ENCODE peak calls at places on chromosomes 6 and 20, in five cellular contexts. S is endodermal cell, F is GM23248, K is non-pigmented ciliary epithelial cell, P is WTC11. H is an unnamed sample.

GRCh38 chr6:105926318-105926717 is 159.8 kb upstream of the PRDM1 start:
- DNase-seq in S (no peak), P (no peak), F (no peak), K (no peak), H (no peak)

GRCh38 chr6:31664790-31665500 is at the start of gene GPANK1:
- DNase-seq in P (peak; percentile 64), F (peak; percentile 95), K (peak; percentile 79), S (peak; percentile 89), H (peak; percentile 95)

GRCh38 chr6:14147891-14148290 is 30.3 kb downstream of the CD83 start:
- DNase-seq in P (no peak), S (no peak), K (no peak), F (no peak), H (no peak)

GRCh38 chr6:119347466-119348307 is 1.9 kb downstream of the MAN1A1 start:
- DNase-seq in S (no peak), K (no peak), F (peak; percentile 61), P (no peak), H (no peak)

GRCh38 chr6:18359237-18359885 is 27.8 kb upstream of the RNF144B start:
- DNase-seq in S (no peak), K (no peak), F (no peak), P (no peak), H (no peak)

GRCh38 chr6:116492331-116493067 is 18.9 kb upstream of the CALHM5 start:
- DNase-seq in P (no peak), F (no peak), S (no peak), K (no peak), H (no peak)

GRCh38 chr6:147095316-147095715 is 108.9 kb upstream of the STXBP5 start:
- DNase-seq in K (no peak), P (no peak), F (no peak), S (no peak), H (no peak)

GRCh38 chr20:2206957-2207769 is 88.6 kb upstream of the TGM3 start:
- DNase-seq in F (peak; percentile 88), K (no peak), P (peak; percentile 89), S (peak; percentile 93), H (peak; percentile 79)

GRCh38 chr6:15423286-15423957 is 177.6 kb downstream of the JARID2 start:
- DNase-seq in K (no peak), P (no peak), F (peak; percentile 32), S (peak; percentile 33), H (no peak)

GRCh38 chr6:148291876-148292275 is 50.8 kb upstream of the SASH1 start:
- DNase-seq in K (no peak), F (peak; percentile 34), S (no peak), P (no peak), H (no peak)

GRCh38 chr6:156840606-156841005 is 63.4 kb downstream of the ARID1B start:
- DNase-seq in F (peak; percentile 36), P (no peak), S (no peak), K (no peak), H (no peak)

GRCh38 chr6:34940030-34940434 is 51.0 kb downstream of the ANKS1A start:
- DNase-seq in S (no peak), F (no peak), K (no peak), P (no peak), H (no peak)

GRCh38 chr6:159043236-159043635 is 1.6 kb downstream of the TAGAP start:
- DNase-seq in S (no peak), P (no peak), K (no peak), F (no peak), H (no peak)

GRCh38 chr6:55756711-55757110 is 118.7 kb downstream of the BMP5 start:
- DNase-seq in K (no peak), F (no peak), S (no peak), P (no peak), H (no peak)

GRCh38 chr6:130997061-130997753 is 65.8 kb downstream of the EPB41L2 start:
- DNase-seq in F (peak; percentile 31), P (no peak), S (no peak), K (peak; percentile 18), H (no peak)

GRCh38 chr6:24549674-24550418 is 55.1 kb downstream of the ALDH5A1 start:
- DNase-seq in S (no peak), K (no peak), F (no peak), P (no peak), H (no peak)

GRCh38 chr6:113690255-113690956 is 166.7 kb upstream of the MARCKS start:
- DNase-seq in F (peak; percentile 88), S (no peak), P (no peak), K (peak; percentile 81), H (no peak)

GRCh38 chr20:40016359-40016758 is 672.7 kb downstream of the MAFB start:
- DNase-seq in S (no peak), F (no peak), P (no peak), K (no peak), H (no peak)

GRCh38 chr6:106895703-106896040 is 78.9 kb downstream of the CD24 start:
- DNase-seq in K (no peak), F (no peak), S (no peak), P (no peak), H (no peak)

GRCh38 chr6:8644306-8644705 is 209.0 kb upstream of the SLC35B3 start:
- DNase-seq in K (no peak), F (no peak), S (no peak), P (no peak), H (no peak)

GRCh38 chr6:40054602-40055001 is 120.3 kb upstream of the MOCS1 start:
- DNase-seq in S (no peak), F (no peak), P (no peak), K (no peak), H (no peak)

GRCh38 chr6:110367001-110367400 is 8.9 kb upstream of the METTL24 start:
- DNase-seq in F (no peak), P (no peak), S (no peak), K (no peak), H (no peak)